ENCODE peak calls at places on chromosomes 7 and 10, in five cellular contexts. One of them, this sample, is unnamed.

GRCh38 chr10:71205468-71205867 is 6.9 kb upstream of the UNC5B start:
- DNase-seq in GM12892: no peak
- DNase-seq in activated CD8-positive, alpha-beta memory T cell treated with anti-CD3 and anti-CD28 coated beads for 48 hours: no peak
- DNase-seq in stimulated activated CD8-positive, alpha-beta memory T cell treated with anti-CD3 and anti-CD28 coated beads, Interleukin-15, amount 100 ng/mL, for 24 hours: no peak
- DNase-seq in brain pericyte: no peak
- DNase-seq in this sample: no peak

GRCh38 chr10:45422862-45423659 is 49.0 kb downstream of the ALOX5 start:
- DNase-seq in brain pericyte: no peak
- DNase-seq in activated CD8-positive, alpha-beta memory T cell treated with anti-CD3 and anti-CD28 coated beads for 48 hours: no peak
- DNase-seq in GM12892: no peak
- DNase-seq in stimulated activated CD8-positive, alpha-beta memory T cell treated with anti-CD3 and anti-CD28 coated beads, Interleukin-15, amount 100 ng/mL, for 24 hours: no peak
- DNase-seq in this sample: no peak

GRCh38 chr10:93816123-93816747 is 58.5 kb downstream of the LGI1 start:
- DNase-seq in GM12892: peak; percentile 13
- DNase-seq in stimulated activated CD8-positive, alpha-beta memory T cell treated with anti-CD3 and anti-CD28 coated beads, Interleukin-15, amount 100 ng/mL, for 24 hours: no peak
- DNase-seq in brain pericyte: peak; percentile 24
- DNase-seq in activated CD8-positive, alpha-beta memory T cell treated with anti-CD3 and anti-CD28 coated beads for 48 hours: no peak
- DNase-seq in this sample: peak; percentile 58

GRCh38 chr7:20310963-20311742 is 19.5 kb upstream of the ITGB8 start:
- DNase-seq in brain pericyte: peak; percentile 22
- DNase-seq in GM12892: no peak
- DNase-seq in activated CD8-positive, alpha-beta memory T cell treated with anti-CD3 and anti-CD28 coated beads for 48 hours: no peak
- DNase-seq in stimulated activated CD8-positive, alpha-beta memory T cell treated with anti-CD3 and anti-CD28 coated beads, Interleukin-15, amount 100 ng/mL, for 24 hours: no peak
- DNase-seq in this sample: no peak

GRCh38 chr10:71797533-71798307 is 24.4 kb upstream of the VSIR start:
- DNase-seq in stimulated activated CD8-positive, alpha-beta memory T cell treated with anti-CD3 and anti-CD28 coated beads, Interleukin-15, amount 100 ng/mL, for 24 hours: no peak
- DNase-seq in activated CD8-positive, alpha-beta memory T cell treated with anti-CD3 and anti-CD28 coated beads for 48 hours: no peak
- DNase-seq in GM12892: no peak
- DNase-seq in brain pericyte: no peak
- DNase-seq in this sample: no peak

GRCh38 chr7:20122073-20122472 is 95.1 kb downstream of the MACC1 start:
- DNase-seq in GM12892: no peak
- DNase-seq in brain pericyte: no peak
- DNase-seq in activated CD8-positive, alpha-beta memory T cell treated with anti-CD3 and anti-CD28 coated beads for 48 hours: no peak
- DNase-seq in stimulated activated CD8-positive, alpha-beta memory T cell treated with anti-CD3 and anti-CD28 coated beads, Interleukin-15, amount 100 ng/mL, for 24 hours: no peak
- DNase-seq in this sample: no peak

GRCh38 chr7:1059200-1060091 is 15.1 kb downstream of the GPR146 start:
- DNase-seq in GM12892: no peak
- DNase-seq in brain pericyte: no peak
- DNase-seq in activated CD8-positive, alpha-beta memory T cell treated with anti-CD3 and anti-CD28 coated beads for 48 hours: no peak
- DNase-seq in stimulated activated CD8-positive, alpha-beta memory T cell treated with anti-CD3 and anti-CD28 coated beads, Interleukin-15, amount 100 ng/mL, for 24 hours: no peak
- DNase-seq in this sample: peak; percentile 73

GRCh38 chr10:17134737-17135260 is 5.2 kb upstream of the CUBN start:
- DNase-seq in activated CD8-positive, alpha-beta memory T cell treated with anti-CD3 and anti-CD28 coated beads for 48 hours: no peak
- DNase-seq in brain pericyte: no peak
- DNase-seq in GM12892: no peak
- DNase-seq in stimulated activated CD8-positive, alpha-beta memory T cell treated with anti-CD3 and anti-CD28 coated beads, Interleukin-15, amount 100 ng/mL, for 24 hours: no peak
- DNase-seq in this sample: no peak

GRCh38 chr7:30726296-30727006 is 25.5 kb upstream of the INMT start:
- DNase-seq in activated CD8-positive, alpha-beta memory T cell treated with anti-CD3 and anti-CD28 coated beads for 48 hours: no peak
- DNase-seq in stimulated activated CD8-positive, alpha-beta memory T cell treated with anti-CD3 and anti-CD28 coated beads, Interleukin-15, amount 100 ng/mL, for 24 hours: no peak
- DNase-seq in GM12892: no peak
- DNase-seq in brain pericyte: no peak
- DNase-seq in this sample: no peak

GRCh38 chr7:64849250-64849923 is 53.7 kb upstream of the ZNF273 start:
- DNase-seq in GM12892: no peak
- DNase-seq in activated CD8-positive, alpha-beta memory T cell treated with anti-CD3 and anti-CD28 coated beads for 48 hours: no peak
- DNase-seq in stimulated activated CD8-positive, alpha-beta memory T cell treated with anti-CD3 and anti-CD28 coated beads, Interleukin-15, amount 100 ng/mL, for 24 hours: no peak
- DNase-seq in brain pericyte: no peak
- DNase-seq in this sample: no peak

GRCh38 chr10:120586471-120586872 is 129.4 kb downstream of the PLPP4 start:
- DNase-seq in stimulated activated CD8-positive, alpha-beta memory T cell treated with anti-CD3 and anti-CD28 coated beads, Interleukin-15, amount 100 ng/mL, for 24 hours: no peak
- DNase-seq in activated CD8-positive, alpha-beta memory T cell treated with anti-CD3 and anti-CD28 coated beads for 48 hours: no peak
- DNase-seq in brain pericyte: no peak
- DNase-seq in GM12892: no peak
- DNase-seq in this sample: no peak

GRCh38 chr10:79347226-79347893 is at the start of gene PPIF:
- DNase-seq in GM12892: peak; percentile 93
- DNase-seq in brain pericyte: peak; percentile 78
- DNase-seq in activated CD8-positive, alpha-beta memory T cell treated with anti-CD3 and anti-CD28 coated beads for 48 hours: peak; percentile 97
- DNase-seq in stimulated activated CD8-positive, alpha-beta memory T cell treated with anti-CD3 and anti-CD28 coated beads, Interleukin-15, amount 100 ng/mL, for 24 hours: peak; percentile 89
- DNase-seq in this sample: peak; percentile 89

GRCh38 chr7:43906327-43907010 is at the start of gene URGCP:
- DNase-seq in brain pericyte: no peak
- DNase-seq in GM12892: peak; percentile 78
- DNase-seq in activated CD8-positive, alpha-beta memory T cell treated with anti-CD3 and anti-CD28 coated beads for 48 hours: peak; percentile 20
- DNase-seq in stimulated activated CD8-positive, alpha-beta memory T cell treated with anti-CD3 and anti-CD28 coated beads, Interleukin-15, amount 100 ng/mL, for 24 hours: peak; percentile 11
- DNase-seq in this sample: peak; percentile 22

GRCh38 chr7:48180981-48181380 is 9.7 kb downstream of the ABCA13 start:
- DNase-seq in stimulated activated CD8-positive, alpha-beta memory T cell treated with anti-CD3 and anti-CD28 coated beads, Interleukin-15, amount 100 ng/mL, for 24 hours: no peak
- DNase-seq in brain pericyte: no peak
- DNase-seq in GM12892: no peak
- DNase-seq in activated CD8-positive, alpha-beta memory T cell treated with anti-CD3 and anti-CD28 coated beads for 48 hours: no peak
- DNase-seq in this sample: no peak

GRCh38 chr10:103416436-103417147 is 20.2 kb downstream of the PDCD11 start:
- DNase-seq in brain pericyte: no peak
- DNase-seq in GM12892: no peak
- DNase-seq in stimulated activated CD8-positive, alpha-beta memory T cell treated with anti-CD3 and anti-CD28 coated beads, Interleukin-15, amount 100 ng/mL, for 24 hours: no peak
- DNase-seq in activated CD8-positive, alpha-beta memory T cell treated with anti-CD3 and anti-CD28 coated beads for 48 hours: no peak
- DNase-seq in this sample: peak; percentile 52

GRCh38 chr7:138435231-138435919 is 24.7 kb upstream of the TRIM24 start:
- DNase-seq in stimulated activated CD8-positive, alpha-beta memory T cell treated with anti-CD3 and anti-CD28 coated beads, Interleukin-15, amount 100 ng/mL, for 24 hours: no peak
- DNase-seq in activated CD8-positive, alpha-beta memory T cell treated with anti-CD3 and anti-CD28 coated beads for 48 hours: no peak
- DNase-seq in brain pericyte: no peak
- DNase-seq in GM12892: no peak
- DNase-seq in this sample: no peak

GRCh38 chr10:132700168-132701098 is 85.5 kb downstream of the NKX6-2 start:
- DNase-seq in activated CD8-positive, alpha-beta memory T cell treated with anti-CD3 and anti-CD28 coated beads for 48 hours: no peak
- DNase-seq in brain pericyte: no peak
- DNase-seq in stimulated activated CD8-positive, alpha-beta memory T cell treated with anti-CD3 and anti-CD28 coated beads, Interleukin-15, amount 100 ng/mL, for 24 hours: no peak
- DNase-seq in GM12892: no peak
- DNase-seq in this sample: no peak

GRCh38 chr7:29968683-29969457 is 20.7 kb downstream of the SCRN1 start:
- DNase-seq in activated CD8-positive, alpha-beta memory T cell treated with anti-CD3 and anti-CD28 coated beads for 48 hours: no peak
- DNase-seq in stimulated activated CD8-positive, alpha-beta memory T cell treated with anti-CD3 and anti-CD28 coated beads, Interleukin-15, amount 100 ng/mL, for 24 hours: no peak
- DNase-seq in brain pericyte: no peak
- DNase-seq in GM12892: no peak
- DNase-seq in this sample: no peak

This sample was measured in breast epithelium.